ENCODE peak calls at places on chromosomes 6 and 20, in four cellular contexts. One of them, this sample, is unnamed.

GRCh38 chr6:54335871-54336270 is 27.6 kb downstream of the TINAG start:
- DNase-seq in left kidney: no peak
- DNase-seq in putamen: no peak
- DNase-seq in choroid plexus epithelial cell: peak
- DNase-seq in this sample: no peak

GRCh38 chr6:84218091-84218490 is 9.4 kb downstream of the CEP162 start:
- DNase-seq in left kidney: no peak
- DNase-seq in putamen: no peak
- DNase-seq in choroid plexus epithelial cell: no peak
- DNase-seq in this sample: no peak

GRCh38 chr20:62808211-62808865 is 3.7 kb downstream of the OGFR start:
- DNase-seq in left kidney: peak
- DNase-seq in putamen: no peak
- DNase-seq in choroid plexus epithelial cell: peak
- DNase-seq in this sample: peak

GRCh38 chr6:113344969-113345368 is 512.2 kb upstream of the MARCKS start:
- DNase-seq in left kidney: no peak
- DNase-seq in putamen: no peak
- DNase-seq in choroid plexus epithelial cell: peak
- DNase-seq in this sample: no peak

GRCh38 chr20:37989601-37990001 is 43.7 kb downstream of the TTI1 start:
- DNase-seq in left kidney: no peak
- DNase-seq in putamen: no peak
- DNase-seq in choroid plexus epithelial cell: no peak
- DNase-seq in this sample: peak

GRCh38 chr6:111581957-111582356 is 23.7 kb downstream of the TRAF3IP2 start:
- DNase-seq in left kidney: no peak
- DNase-seq in putamen: no peak
- DNase-seq in choroid plexus epithelial cell: no peak
- DNase-seq in this sample: no peak

GRCh38 chr6:111722220-111722731 is 116.6 kb upstream of the TRAF3IP2 start:
- DNase-seq in left kidney: no peak
- DNase-seq in putamen: no peak
- DNase-seq in choroid plexus epithelial cell: peak
- DNase-seq in this sample: no peak

GRCh38 chr6:48278261-48278660 is 167.3 kb upstream of the PTCHD4 start:
- DNase-seq in left kidney: no peak
- DNase-seq in putamen: no peak
- DNase-seq in choroid plexus epithelial cell: no peak
- DNase-seq in this sample: no peak

GRCh38 chr6:474454-475185 is 83.1 kb downstream of the IRF4 start:
- DNase-seq in left kidney: peak
- DNase-seq in putamen: no peak
- DNase-seq in choroid plexus epithelial cell: peak
- DNase-seq in this sample: peak

GRCh38 chr6:108947114-108947854 is 99.1 kb downstream of the ARMC2 start:
- DNase-seq in left kidney: peak
- DNase-seq in putamen: no peak
- DNase-seq in choroid plexus epithelial cell: peak
- DNase-seq in this sample: no peak

This sample was measured in transverse colon.